ENCODE peak calls at places on chromosomes 2 and 18, in six cellular contexts. One of them, this sample, is unnamed. For H3K4me1, the result is how much of the 10 kb centered on the place peaks cover.

GRCh38 chr2:44680424-44680971 is 261.0 kb upstream of the SIX3 start:
- DNase-seq in neural progenitor cell: no peak
- DNase-seq in GM23248: no peak
- DNase-seq in PC-3: no peak
- DNase-seq in H1: no peak
- DNase-seq in fibroblast of lung: no peak
- DNase-seq in this sample: no peak

GRCh38 chr2:142040554-142040953 is 90.3 kb downstream of the LRP1B start:
- DNase-seq in neural progenitor cell: no peak
- DNase-seq in GM23248: no peak
- DNase-seq in PC-3: peak
- DNase-seq in H1: no peak
- DNase-seq in fibroblast of lung: no peak
- DNase-seq in this sample: no peak

GRCh38 chr18:58691256-58691655 is 20.0 kb downstream of the MALT1 start:
- DNase-seq in neural progenitor cell: no peak
- DNase-seq in GM23248: no peak
- DNase-seq in PC-3: no peak
- DNase-seq in H1: no peak
- DNase-seq in fibroblast of lung: peak
- DNase-seq in this sample: no peak

GRCh38 chr2:172480301-172481218 is 53.2 kb downstream of the ITGA6 start:
- DNase-seq in neural progenitor cell: no peak
- DNase-seq in GM23248: no peak
- DNase-seq in PC-3: no peak
- DNase-seq in H1: no peak
- DNase-seq in fibroblast of lung: peak
- DNase-seq in this sample: no peak

GRCh38 chr2:105329561-105330495 is at the start of gene TGFBRAP1:
- DNase-seq in neural progenitor cell: peak
- DNase-seq in GM23248: peak
- DNase-seq in PC-3: peak
- DNase-seq in H1: peak
- DNase-seq in fibroblast of lung: peak
- DNase-seq in this sample: peak

GRCh38 chr2:190545082-190545481 is 10.6 kb upstream of the NEMP2 start:
- DNase-seq in neural progenitor cell: no peak
- DNase-seq in GM23248: no peak
- DNase-seq in PC-3: no peak
- DNase-seq in H1: no peak
- DNase-seq in fibroblast of lung: no peak
- DNase-seq in this sample: no peak

GRCh38 chr2:236904389-236905263 is 181.1 kb upstream of the COPS8 start:
- DNase-seq in neural progenitor cell: no peak
- DNase-seq in GM23248: peak
- DNase-seq in PC-3: peak
- DNase-seq in H1: no peak
- DNase-seq in fibroblast of lung: no peak
- DNase-seq in this sample: no peak

GRCh38 chr2:45607701-45608100 is 3.4 kb downstream of the SRBD1 start:
- DNase-seq in neural progenitor cell: peak
- DNase-seq in GM23248: peak
- DNase-seq in PC-3: peak
- DNase-seq in H1: no peak
- DNase-seq in fibroblast of lung: peak
- DNase-seq in this sample: peak

GRCh38 chr2:180040146-180040925 is 33.2 kb upstream of the CWC22 start:
- DNase-seq in neural progenitor cell: no peak
- DNase-seq in GM23248: peak
- DNase-seq in PC-3: peak
- DNase-seq in H1: no peak
- DNase-seq in fibroblast of lung: peak
- DNase-seq in this sample: no peak

GRCh38 chr2:96734899-96735585 is 4.8 kb downstream of the LMAN2L start:
- DNase-seq in neural progenitor cell: no peak
- DNase-seq in GM23248: no peak
- DNase-seq in PC-3: no peak
- DNase-seq in H1: no peak
- DNase-seq in fibroblast of lung: no peak
- DNase-seq in this sample: no peak

GRCh38 chr2:51722311-51722710 is 690.4 kb upstream of the NRXN1 start:
- DNase-seq in neural progenitor cell: no peak
- DNase-seq in GM23248: peak
- DNase-seq in PC-3: peak
- DNase-seq in H1: no peak
- DNase-seq in fibroblast of lung: peak
- DNase-seq in this sample: no peak

GRCh38 chr2:64661770-64662169 is 8.1 kb upstream of the SERTAD2 start:
- DNase-seq in neural progenitor cell: no peak
- DNase-seq in GM23248: no peak
- DNase-seq in PC-3: peak
- DNase-seq in H1: no peak
- DNase-seq in fibroblast of lung: no peak
- DNase-seq in this sample: no peak

GRCh38 chr2:101152195-101153076 is 1.3 kb upstream of the TBC1D8 start:
- DNase-seq in neural progenitor cell: peak
- DNase-seq in GM23248: peak
- DNase-seq in PC-3: peak
- DNase-seq in H1: peak
- DNase-seq in fibroblast of lung: peak
- DNase-seq in this sample: no peak

GRCh38 chr2:54122171-54122935 is 6.9 kb downstream of the ACYP2 start:
- DNase-seq in neural progenitor cell: no peak
- DNase-seq in GM23248: peak
- DNase-seq in PC-3: no peak
- DNase-seq in H1: no peak
- DNase-seq in fibroblast of lung: peak
- DNase-seq in this sample: no peak

GRCh38 chr2:85734015-85734414 is 19.8 kb upstream of the ATOH8 start:
- DNase-seq in neural progenitor cell: no peak
- DNase-seq in GM23248: no peak
- DNase-seq in PC-3: no peak
- DNase-seq in H1: no peak
- DNase-seq in fibroblast of lung: no peak
- DNase-seq in this sample: no peak

GRCh38 chr18:56067216-56067611 is 479.2 kb upstream of the TCF4 start:
- DNase-seq in neural progenitor cell: no peak
- DNase-seq in GM23248: peak
- DNase-seq in PC-3: no peak
- DNase-seq in H1: no peak
- DNase-seq in fibroblast of lung: no peak
- DNase-seq in this sample: no peak

GRCh38 chr18:2529154-2529553 is 42.2 kb downstream of the METTL4 start:
- DNase-seq in neural progenitor cell: no peak
- DNase-seq in GM23248: no peak
- DNase-seq in PC-3: peak
- DNase-seq in H1: no peak
- DNase-seq in fibroblast of lung: peak
- DNase-seq in this sample: no peak

GRCh38 chr2:207142461-207142860 is 23.3 kb downstream of the KLF7 start:
- DNase-seq in neural progenitor cell: no peak
- DNase-seq in GM23248: peak
- DNase-seq in PC-3: no peak
- DNase-seq in H1: peak
- DNase-seq in fibroblast of lung: no peak
- DNase-seq in this sample: no peak

GRCh38 chr2:124815386-124815785 is 790.3 kb downstream of the CNTNAP5 start:
- DNase-seq in neural progenitor cell: no peak
- DNase-seq in GM23248: no peak
- DNase-seq in PC-3: no peak
- DNase-seq in H1: no peak
- DNase-seq in fibroblast of lung: no peak
- DNase-seq in this sample: no peak

GRCh38 chr2:17164550-17164949 is 353.7 kb downstream of the RAD51AP2 start:
- DNase-seq in neural progenitor cell: no peak
- DNase-seq in GM23248: peak
- DNase-seq in PC-3: no peak
- DNase-seq in H1: no peak
- DNase-seq in fibroblast of lung: peak
- DNase-seq in this sample: no peak

GRCh38 chr2:88638743-88639142 is 11.5 kb upstream of the EIF2AK3 start:
- DNase-seq in neural progenitor cell: no peak
- DNase-seq in GM23248: peak
- DNase-seq in PC-3: peak
- DNase-seq in H1: no peak
- DNase-seq in fibroblast of lung: peak
- DNase-seq in this sample: no peak

GRCh38 chr2:773256-774160 is 96.3 kb upstream of the TMEM18 start:
- DNase-seq in neural progenitor cell: no peak
- DNase-seq in GM23248: no peak
- DNase-seq in PC-3: no peak
- DNase-seq in H1: no peak
- DNase-seq in fibroblast of lung: no peak
- DNase-seq in this sample: no peak

GRCh38 chr2:33380001-33380609 is 96.3 kb upstream of the RASGRP3 start:
- DNase-seq in neural progenitor cell: peak
- DNase-seq in GM23248: peak
- DNase-seq in PC-3: peak
- DNase-seq in H1: no peak
- DNase-seq in fibroblast of lung: no peak
- DNase-seq in this sample: no peak

GRCh38 chr18:57431512-57432080 is 3.6 kb upstream of the ONECUT2 start:
- DNase-seq in neural progenitor cell: no peak
- DNase-seq in GM23248: no peak
- DNase-seq in PC-3: no peak
- DNase-seq in H1: no peak
- DNase-seq in fibroblast of lung: no peak
- DNase-seq in this sample: no peak

GRCh38 chr2:62495777-62496176 is 10.2 kb downstream of the TMEM17 start:
- DNase-seq in neural progenitor cell: no peak
- DNase-seq in GM23248: no peak
- DNase-seq in PC-3: no peak
- DNase-seq in H1: no peak
- DNase-seq in fibroblast of lung: no peak
- DNase-seq in this sample: no peak

GRCh38 chr2:95390881-95391321 is 11.6 kb upstream of the FAHD2A start:
- DNase-seq in neural progenitor cell: no peak
- DNase-seq in GM23248: no peak
- DNase-seq in PC-3: no peak
- DNase-seq in H1: no peak
- DNase-seq in fibroblast of lung: no peak
- DNase-seq in this sample: peak

GRCh38 chr2:38394041-38394440 is 17.0 kb upstream of the ATL2 start:
- DNase-seq in neural progenitor cell: no peak
- DNase-seq in GM23248: no peak
- DNase-seq in PC-3: no peak
- DNase-seq in H1: no peak
- DNase-seq in fibroblast of lung: no peak
- DNase-seq in this sample: no peak
- H3K4me2 ChIP-seq in neural progenitor cell: no peak
- H3K4me2 ChIP-seq in GM23248: no peak
- H3K4me2 ChIP-seq in PC-3: peak
- H3K4me2 ChIP-seq in H1: no peak
- H3K4me2 ChIP-seq in fibroblast of lung: no peak
- H3K4me2 ChIP-seq in this sample: no peak

GRCh38 chr2:128250409-128251025 is 68.2 kb downstream of the HS6ST1 start:
- DNase-seq in neural progenitor cell: no peak
- DNase-seq in GM23248: no peak
- DNase-seq in PC-3: no peak
- DNase-seq in H1: peak
- DNase-seq in fibroblast of lung: no peak
- DNase-seq in this sample: no peak
- H3K4me1 ChIP-seq in neural progenitor cell: under half
- H3K4me1 ChIP-seq in GM23248: under half
- H3K4me1 ChIP-seq in PC-3: under half
- H3K4me1 ChIP-seq in H1: under half
- H3K4me1 ChIP-seq in fibroblast of lung: under half
- H3K4me1 ChIP-seq in this sample: under half

GRCh38 chr2:119996148-119996547 is 16.7 kb upstream of the EPB41L5 start:
- DNase-seq in neural progenitor cell: no peak
- DNase-seq in GM23248: peak
- DNase-seq in PC-3: no peak
- DNase-seq in H1: no peak
- DNase-seq in fibroblast of lung: no peak
- DNase-seq in this sample: no peak
- H3K27ac ChIP-seq in neural progenitor cell: no peak
- H3K27ac ChIP-seq in GM23248: no peak
- H3K27ac ChIP-seq in PC-3: no peak
- H3K27ac ChIP-seq in H1: no peak
- H3K27ac ChIP-seq in fibroblast of lung: no peak
- H3K27ac ChIP-seq in this sample: no peak

DNA sequence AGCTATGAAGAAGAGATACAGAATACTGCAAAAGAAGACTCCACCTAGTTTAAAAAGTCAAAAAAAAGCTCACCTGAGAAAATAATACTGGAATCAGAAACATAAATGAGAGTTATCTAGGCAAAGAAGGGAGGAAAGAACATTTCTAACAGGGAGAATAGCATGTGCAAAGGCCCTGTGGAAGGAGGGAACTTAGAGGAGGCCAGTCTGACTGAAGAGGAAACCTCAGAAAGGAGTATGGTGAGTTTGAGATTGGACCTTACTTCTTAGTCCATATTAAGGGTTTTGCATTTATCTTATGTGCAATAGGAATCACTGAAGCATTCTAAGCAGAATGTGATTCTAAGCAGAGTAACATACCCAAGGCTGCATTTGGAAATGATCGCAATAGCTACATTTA is 193.2 kb downstream of the LNPK start:
- DNase-seq in neural progenitor cell: no peak
- DNase-seq in GM23248: no peak
- DNase-seq in PC-3: no peak
- DNase-seq in H1: no peak
- DNase-seq in fibroblast of lung: no peak
- DNase-seq in this sample: no peak
- H3K4me2 ChIP-seq in neural progenitor cell: no peak
- H3K4me2 ChIP-seq in GM23248: no peak
- H3K4me2 ChIP-seq in PC-3: no peak
- H3K4me2 ChIP-seq in H1: no peak
- H3K4me2 ChIP-seq in fibroblast of lung: no peak
- H3K4me2 ChIP-seq in this sample: no peak

DNA sequence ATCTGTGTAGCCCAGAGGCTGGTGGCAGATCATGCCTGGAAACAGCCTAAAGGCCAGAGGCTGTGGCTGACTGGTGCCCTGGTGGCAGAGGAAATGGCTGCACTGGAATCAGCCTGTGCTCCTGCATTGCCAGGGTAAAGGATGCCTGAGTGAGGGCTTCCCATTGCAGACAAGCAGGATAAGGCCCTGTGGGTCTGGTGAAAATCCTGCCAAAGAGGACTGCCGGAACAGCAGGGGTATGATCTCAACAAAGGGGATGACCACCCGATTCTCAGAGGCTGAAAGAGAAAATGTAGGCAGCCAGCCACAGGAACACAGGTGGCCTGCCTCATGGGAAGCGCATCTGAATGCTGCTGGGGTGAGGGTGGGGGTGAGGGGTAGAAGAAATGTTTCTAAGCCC is 48.2 kb downstream of the FBXO48 start:
- DNase-seq in neural progenitor cell: peak
- DNase-seq in GM23248: no peak
- DNase-seq in PC-3: no peak
- DNase-seq in H1: no peak
- DNase-seq in fibroblast of lung: no peak
- DNase-seq in this sample: no peak
- H3K4me1 ChIP-seq in neural progenitor cell: under half
- H3K4me1 ChIP-seq in GM23248: under half
- H3K4me1 ChIP-seq in PC-3: under half
- H3K4me1 ChIP-seq in H1: under half
- H3K4me1 ChIP-seq in fibroblast of lung: under half
- H3K4me1 ChIP-seq in this sample: under half